ENCODE peak calls at places on chromosomes 4 and X, in nine cellular contexts. F is GM10248, V is upper lobe of left lung, O is uterus, W is heart left ventricle, G is AG10803, Y is gastrocnemius medialis, T is H9, Z is ovary. Q is an unnamed sample.

GRCh38 chr4:52939739-52940138 is 77.6 kb downstream of the RASL11B start:
- DNase-seq in W (no peak), G (no peak), O (no peak), Y (no peak), F (no peak), Z (no peak), V (no peak), T (no peak), Q (no peak)

GRCh38 chr4:146643812-146644401 is 5.2 kb downstream of the POU4F2 start:
- DNase-seq in F (peak; percentile 39), Z (no peak), O (no peak), W (no peak), G (no peak), Y (no peak), V (no peak), T (no peak), Q (no peak)

GRCh38 chr4:102554482-102554881 is 53.3 kb downstream of the NFKB1 start:
- DNase-seq in O (peak; percentile 66), F (no peak), W (peak; percentile 52), G (peak; percentile 65), Y (peak; percentile 53), T (peak; percentile 28), Z (no peak), V (no peak), Q (no peak)

GRCh38 chrX:136168929-136169735 is 21.8 kb downstream of the FHL1 start:
- DNase-seq in V (no peak), Y (no peak), O (peak; percentile 66), W (peak; percentile 53), Z (peak; percentile 29), F (no peak), T (peak; percentile 71), G (peak; percentile 96), Q (no peak)

GRCh38 chr4:169152899-169153298 is 117.9 kb downstream of the SH3RF1 start:
- DNase-seq in G (no peak), T (no peak), V (no peak), W (no peak), F (no peak), O (no peak), Y (no peak), Z (no peak), Q (no peak)

GRCh38 chr4:87465739-87466366 is 43.5 kb downstream of the NUDT9 start:
- DNase-seq in F (peak; percentile 47), O (no peak), G (peak; percentile 68), W (no peak), Y (no peak), T (no peak), V (no peak), Z (no peak), Q (no peak)

GRCh38 chrX:70262952-70263567 is 3.1 kb upstream of the P2RY4 start:
- DNase-seq in Y (no peak), O (no peak), W (peak; percentile 9), F (peak; percentile 33), G (peak; percentile 19), Z (peak; percentile 32), V (no peak), T (peak; percentile 81), Q (peak; percentile 28)

GRCh38 chr4:54185871-54186270 is 43.2 kb upstream of the PDGFRA start:
- DNase-seq in W (no peak), O (no peak), T (no peak), G (no peak), Z (no peak), V (no peak), Y (no peak), F (no peak), Q (no peak)

GRCh38 chr4:123621072-123621705 is 224.6 kb downstream of the SPRY1 start:
- DNase-seq in O (peak; percentile 50), F (no peak), G (peak; percentile 46), Y (no peak), T (no peak), V (no peak), W (peak; percentile 20), Z (no peak), Q (no peak)

GRCh38 chrX:55742649-55743048 is 25.1 kb downstream of the RRAGB start:
- DNase-seq in Y (no peak), Z (no peak), V (no peak), F (no peak), G (no peak), W (no peak), O (no peak), T (no peak), Q (no peak)

GRCh38 chr4:7854697-7855370 is 84.8 kb downstream of the AFAP1 start:
- DNase-seq in G (no peak), Y (no peak), Z (no peak), F (no peak), W (no peak), V (no peak), T (no peak), O (no peak), Q (no peak)

GRCh38 chr4:81594495-81595169 is 122.9 kb upstream of the RASGEF1B start:
- DNase-seq in Y (no peak), O (no peak), T (no peak), V (no peak), W (no peak), Z (no peak), F (no peak), G (no peak), Q (no peak)

GRCh38 chrX:40272786-40273185 is 175.0 kb upstream of the BCOR start:
- DNase-seq in T (no peak), Z (no peak), F (no peak), V (no peak), O (no peak), G (no peak), Y (no peak), W (no peak), Q (no peak)

GRCh38 chrX:63361494-63361893 is 10.4 kb upstream of the SPIN4 start:
- DNase-seq in G (no peak), V (no peak), W (no peak), T (no peak), Z (no peak), O (no peak), Y (no peak), F (no peak), Q (no peak)

GRCh38 chrX:131830400-131831184 is 192.5 kb upstream of the STK26 start:
- DNase-seq in Y (peak; percentile 5), F (peak; percentile 21), T (peak; percentile 95), V (no peak), Z (peak; percentile 71), W (peak; percentile 72), O (peak; percentile 64), G (peak; percentile 63), Q (peak; percentile 73)
- TF ChIP-seq CTCF in Y (peak; percentile 29), F (peak; percentile 22), T (peak; percentile 86), V (peak; percentile 73), Z (peak; percentile 77), W (peak; percentile 49), O (peak; percentile 55), G (peak; percentile 48), Q (peak; percentile 79)

GRCh38 chr4:112231779-112232713 is at the start of gene AP1AR:
- DNase-seq in F (peak; percentile 90), Z (peak; percentile 88), O (peak; percentile 86), V (peak; percentile 97), T (peak; percentile 89), Y (peak; percentile 60), W (peak; percentile 85), G (peak; percentile 63), Q (peak; percentile 85)
- TF ChIP-seq CTCF in F (peak; percentile 43), Z (peak; percentile 38), O (no peak), V (peak; percentile 55), T (peak; percentile 59), Y (peak; percentile 17), W (peak; percentile 7), G (peak; percentile 39), Q (peak; percentile 61)

DNA sequence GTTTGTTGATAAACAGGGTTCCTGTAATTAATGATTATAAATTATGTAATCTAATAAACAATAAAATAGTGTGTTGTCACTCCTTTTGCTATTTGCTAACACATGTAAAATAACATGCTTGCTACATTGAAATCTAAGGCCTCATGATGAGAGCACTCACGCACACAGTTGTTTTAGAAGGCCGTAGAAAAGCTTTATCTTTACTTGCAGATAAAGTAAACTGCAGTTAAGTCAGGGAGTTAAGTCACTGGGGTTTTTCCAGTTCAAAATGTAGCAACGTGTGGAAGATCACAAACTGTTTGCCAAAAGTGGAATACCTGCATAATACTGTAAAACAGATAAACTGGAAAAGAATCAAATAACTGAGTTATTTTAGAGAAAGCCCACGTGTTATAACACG is 187.3 kb upstream of the PACRGL start:
- DNase-seq in W (no peak), V (no peak), Y (no peak), Z (no peak), G (no peak), F (no peak), T (no peak), O (no peak), Q (no peak)
- TF ChIP-seq CTCF in W (no peak), V (no peak), Y (no peak), Z (no peak), G (no peak), F (no peak), T (no peak), O (no peak), Q (no peak)

GRCh38 chrX:21838937-21839333 is 482 bp upstream of the MBTPS2 start:
- DNase-seq in T (no peak), W (no peak), G (peak; percentile 15), F (no peak), Y (no peak), O (no peak), V (no peak), Z (no peak), Q (no peak)

GRCh38 chrX:21837056-21837455 is 2.4 kb upstream of the MBTPS2 start:
- DNase-seq in G (no peak), V (no peak), W (no peak), T (no peak), F (no peak), O (no peak), Y (no peak), Z (no peak), Q (no peak)

GRCh38 chrX:21840199-21840557 is 761 bp downstream of the MBTPS2 start:
- DNase-seq in V (no peak), Y (no peak), Z (no peak), O (no peak), T (no peak), G (peak; percentile 20), F (no peak), W (no peak), Q (no peak)

GRCh38 chrX:21843179-21843578 is 3.8 kb downstream of the MBTPS2 start:
- DNase-seq in Z (no peak), G (no peak), T (no peak), O (no peak), F (no peak), V (no peak), Y (no peak), W (no peak), Q (no peak)

DNA sequence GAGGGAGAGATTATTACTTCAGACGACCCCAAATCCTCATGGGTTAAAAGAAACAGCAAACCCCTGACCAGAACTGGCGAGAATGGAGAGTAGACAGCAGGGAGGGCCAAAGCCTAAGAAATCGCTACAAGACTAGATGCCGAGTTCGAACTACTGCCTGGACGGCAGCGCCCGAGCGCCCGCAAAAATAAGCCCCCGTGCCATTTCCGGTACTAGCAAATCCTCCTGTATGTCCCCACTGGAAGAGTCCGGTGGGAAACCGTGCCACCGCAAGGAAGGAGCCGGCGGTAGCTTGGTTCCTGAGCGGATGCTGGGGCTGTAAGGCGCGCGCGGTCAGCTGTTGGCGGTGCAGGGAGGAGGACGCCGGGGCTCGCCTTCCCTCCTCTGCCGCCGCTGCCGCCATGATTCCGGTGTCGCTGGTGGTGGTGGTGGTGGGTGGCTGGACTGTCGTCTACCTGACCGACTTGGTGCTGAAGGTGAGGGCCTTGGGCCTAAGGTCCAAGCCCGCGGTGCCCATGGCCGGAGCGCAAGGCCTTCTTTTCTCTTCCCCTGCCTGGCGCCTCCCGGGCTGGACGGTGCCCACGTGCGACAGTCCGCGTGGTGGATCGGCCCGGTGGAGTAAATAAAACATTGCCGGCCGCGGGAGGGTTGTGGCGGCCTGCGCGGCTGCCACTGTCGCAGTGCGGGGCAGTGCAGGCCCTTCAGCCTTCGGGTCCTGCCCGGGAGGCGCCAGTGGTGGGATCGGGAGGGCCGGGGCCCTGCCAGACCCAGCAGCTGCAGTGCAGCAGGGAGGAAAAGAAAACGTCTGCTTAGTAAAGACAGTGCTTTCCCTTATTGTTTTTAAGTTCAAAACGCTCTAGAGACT is at the start of gene MBTPS2:
- DNase-seq in W (peak; percentile 81), Y (peak; percentile 66), O (peak; percentile 82), Z (peak; percentile 89), T (peak; percentile 79), V (peak; percentile 90), G (peak; percentile 92), F (peak; percentile 52), Q (peak; percentile 65)
- TF ChIP-seq CTCF in W (no peak), Y (no peak), O (no peak), Z (no peak), T (peak; percentile 40), V (no peak), G (peak; percentile 37), F (no peak), Q (no peak)

Q was measured in progenitor cell of endocrine pancreas.